ENCODE peak calls at places on chromosomes 1 and 21, in seven cellular contexts. One of them, this sample, is unnamed.

GRCh38 chr1:55604749-55605148 is 389.6 kb upstream of the USP24 start:
- DNase-seq in fibroblast of mammary gland: no peak
- DNase-seq in glomerular endothelial cell: no peak
- DNase-seq in NCI-H1436: no peak
- DNase-seq in NCI-H2081: no peak
- DNase-seq in HepG2: no peak
- DNase-seq in mammary epithelial cell: no peak
- DNase-seq in this sample: peak; percentile 73

GRCh38 chr1:44630116-44630515 is 44.2 kb downstream of the TMEM53 start:
- DNase-seq in mammary epithelial cell: peak; percentile 16
- DNase-seq in HepG2: no peak
- DNase-seq in glomerular endothelial cell: no peak
- DNase-seq in NCI-H1436: no peak
- DNase-seq in fibroblast of mammary gland: peak; percentile 86
- DNase-seq in NCI-H2081: no peak
- DNase-seq in this sample: peak; percentile 67

GRCh38 chr21:33825898-33826297 is 89.7 kb downstream of the ATP5PO start:
- DNase-seq in mammary epithelial cell: no peak
- DNase-seq in fibroblast of mammary gland: peak; percentile 65
- DNase-seq in glomerular endothelial cell: no peak
- DNase-seq in NCI-H2081: no peak
- DNase-seq in HepG2: no peak
- DNase-seq in NCI-H1436: no peak
- DNase-seq in this sample: peak; percentile 18

GRCh38 chr1:75188892-75189291 is 54.7 kb downstream of the LHX8 start:
- DNase-seq in fibroblast of mammary gland: no peak
- DNase-seq in HepG2: no peak
- DNase-seq in NCI-H2081: no peak
- DNase-seq in glomerular endothelial cell: no peak
- DNase-seq in NCI-H1436: no peak
- DNase-seq in mammary epithelial cell: no peak
- DNase-seq in this sample: no peak

GRCh38 chr1:154157520-154158306 is 2.8 kb upstream of the NUP210L start:
- DNase-seq in fibroblast of mammary gland: peak; percentile 15
- DNase-seq in mammary epithelial cell: no peak
- DNase-seq in NCI-H1436: no peak
- DNase-seq in HepG2: no peak
- DNase-seq in NCI-H2081: no peak
- DNase-seq in glomerular endothelial cell: no peak
- DNase-seq in this sample: peak; percentile 68

GRCh38 chr1:150696590-150696989 is 364 bp downstream of the GOLPH3L start:
- DNase-seq in fibroblast of mammary gland: no peak
- DNase-seq in glomerular endothelial cell: no peak
- DNase-seq in mammary epithelial cell: no peak
- DNase-seq in NCI-H1436: no peak
- DNase-seq in NCI-H2081: no peak
- DNase-seq in HepG2: no peak
- DNase-seq in this sample: peak; percentile 13

GRCh38 chr1:32927441-32927840 is 26.3 kb upstream of the TMEM54 start:
- DNase-seq in fibroblast of mammary gland: no peak
- DNase-seq in glomerular endothelial cell: no peak
- DNase-seq in HepG2: no peak
- DNase-seq in NCI-H2081: no peak
- DNase-seq in mammary epithelial cell: no peak
- DNase-seq in NCI-H1436: no peak
- DNase-seq in this sample: no peak

GRCh38 chr1:152870831-152871730 is 7.0 kb upstream of the SMCP start:
- DNase-seq in NCI-H2081: peak; percentile 30
- DNase-seq in glomerular endothelial cell: no peak
- DNase-seq in HepG2: peak; percentile 20
- DNase-seq in mammary epithelial cell: peak; percentile 69
- DNase-seq in fibroblast of mammary gland: peak; percentile 42
- DNase-seq in NCI-H1436: peak; percentile 1
- DNase-seq in this sample: peak; percentile 6

GRCh38 chr1:110786802-110787327 is 86.1 kb upstream of the CD53 start:
- DNase-seq in glomerular endothelial cell: no peak
- DNase-seq in HepG2: no peak
- DNase-seq in NCI-H1436: no peak
- DNase-seq in NCI-H2081: no peak
- DNase-seq in fibroblast of mammary gland: no peak
- DNase-seq in mammary epithelial cell: no peak
- DNase-seq in this sample: no peak

GRCh38 chr1:184272178-184272866 is 114.5 kb upstream of the C1orf21 start:
- DNase-seq in fibroblast of mammary gland: no peak
- DNase-seq in HepG2: no peak
- DNase-seq in glomerular endothelial cell: no peak
- DNase-seq in mammary epithelial cell: no peak
- DNase-seq in NCI-H1436: no peak
- DNase-seq in NCI-H2081: no peak
- DNase-seq in this sample: peak; percentile 41

GRCh38 chr1:65114312-65114711 is 33.7 kb upstream of the AK4 start:
- DNase-seq in fibroblast of mammary gland: no peak
- DNase-seq in NCI-H1436: no peak
- DNase-seq in NCI-H2081: peak; percentile 4
- DNase-seq in HepG2: peak; percentile 12
- DNase-seq in mammary epithelial cell: no peak
- DNase-seq in glomerular endothelial cell: peak; percentile 41
- DNase-seq in this sample: peak; percentile 60

GRCh38 chr1:73674945-73675561 is 522.9 kb downstream of the LRRIQ3 start:
- DNase-seq in NCI-H2081: peak; percentile 32
- DNase-seq in glomerular endothelial cell: no peak
- DNase-seq in NCI-H1436: peak; percentile 13
- DNase-seq in HepG2: no peak
- DNase-seq in mammary epithelial cell: peak; percentile 15
- DNase-seq in fibroblast of mammary gland: peak; percentile 12
- DNase-seq in this sample: peak; percentile 16

GRCh38 chr21:24941316-24942185 is 665.7 kb downstream of the MRPL39 start:
- DNase-seq in fibroblast of mammary gland: no peak
- DNase-seq in NCI-H2081: no peak
- DNase-seq in HepG2: no peak
- DNase-seq in mammary epithelial cell: no peak
- DNase-seq in glomerular endothelial cell: no peak
- DNase-seq in NCI-H1436: no peak
- DNase-seq in this sample: no peak

GRCh38 chr1:201310251-201310985 is 27.1 kb downstream of the PKP1 start:
- DNase-seq in mammary epithelial cell: no peak
- DNase-seq in NCI-H1436: no peak
- DNase-seq in fibroblast of mammary gland: no peak
- DNase-seq in glomerular endothelial cell: no peak
- DNase-seq in HepG2: no peak
- DNase-seq in NCI-H2081: no peak
- DNase-seq in this sample: no peak

GRCh38 chr1:201634261-201634660 is 95.3 kb downstream of the NAV1 start:
- DNase-seq in HepG2: no peak
- DNase-seq in glomerular endothelial cell: no peak
- DNase-seq in mammary epithelial cell: no peak
- DNase-seq in NCI-H1436: no peak
- DNase-seq in fibroblast of mammary gland: peak; percentile 85
- DNase-seq in NCI-H2081: no peak
- DNase-seq in this sample: peak; percentile 46

GRCh38 chr1:25615563-25616079 is 970 bp upstream of the MAN1C1 start:
- DNase-seq in glomerular endothelial cell: no peak
- DNase-seq in NCI-H2081: no peak
- DNase-seq in mammary epithelial cell: no peak
- DNase-seq in fibroblast of mammary gland: no peak
- DNase-seq in NCI-H1436: no peak
- DNase-seq in HepG2: no peak
- DNase-seq in this sample: no peak

This sample was measured in cardiac fibroblast.